ENCODE peak calls at places on chromosomes 1 and 21, in four cellular contexts. One of them, this sample, is unnamed.

GRCh38 chr21:36694041-36694515 is 4.8 kb upstream of the SIM2 start:
- DNase-seq in cardiac muscle cell: no peak
- DNase-seq in GM12878: no peak
- DNase-seq in ACHN: no peak
- DNase-seq in this sample: no peak

GRCh38 chr1:43366179-43366578 is 1.6 kb downstream of the ELOVL1 start:
- DNase-seq in GM12878: no peak
- DNase-seq in cardiac muscle cell: no peak
- DNase-seq in ACHN: no peak
- DNase-seq in this sample: no peak

GRCh38 chr1:32754282-32755097 is 51.9 kb upstream of the SYNC start:
- DNase-seq in GM12878: no peak
- DNase-seq in ACHN: peak; percentile 45
- DNase-seq in cardiac muscle cell: no peak
- DNase-seq in this sample: peak; percentile 15

GRCh38 chr1:93681549-93682412 is at the start of gene BCAR3:
- DNase-seq in ACHN: peak; percentile 83
- DNase-seq in GM12878: no peak
- DNase-seq in cardiac muscle cell: peak; percentile 85
- DNase-seq in this sample: no peak

GRCh38 chr1:246219508-246220030 is 287.5 kb downstream of the SMYD3 start:
- DNase-seq in cardiac muscle cell: peak; percentile 11
- DNase-seq in GM12878: no peak
- DNase-seq in ACHN: no peak
- DNase-seq in this sample: no peak

GRCh38 chr21:35649186-35649585 is 411.1 kb downstream of the SETD4 start:
- DNase-seq in cardiac muscle cell: peak; percentile 48
- DNase-seq in ACHN: no peak
- DNase-seq in GM12878: no peak
- DNase-seq in this sample: no peak

GRCh38 chr1:147095691-147096090 is 76.6 kb downstream of the PRKAB2 start:
- DNase-seq in ACHN: no peak
- DNase-seq in GM12878: no peak
- DNase-seq in cardiac muscle cell: no peak
- DNase-seq in this sample: no peak

GRCh38 chr21:43603230-43603626 is 56.1 kb downstream of the HSF2BP start:
- DNase-seq in ACHN: no peak
- DNase-seq in GM12878: no peak
- DNase-seq in cardiac muscle cell: no peak
- DNase-seq in this sample: no peak

GRCh38 chr1:205527931-205528330 is 23.5 kb downstream of the CDK18 start:
- DNase-seq in ACHN: no peak
- DNase-seq in GM12878: no peak
- DNase-seq in cardiac muscle cell: no peak
- DNase-seq in this sample: no peak

GRCh38 chr1:214331827-214332423 is 51.0 kb downstream of the SMYD2 start:
- DNase-seq in GM12878: no peak
- DNase-seq in cardiac muscle cell: peak; percentile 56
- DNase-seq in ACHN: peak; percentile 68
- DNase-seq in this sample: peak; percentile 46

GRCh38 chr21:31298618-31299269 is 45.3 kb downstream of the TIAM1 start:
- DNase-seq in ACHN: no peak
- DNase-seq in GM12878: peak; percentile 21
- DNase-seq in cardiac muscle cell: no peak
- DNase-seq in this sample: no peak

GRCh38 chr1:21594935-21595897 is 73.9 kb downstream of the RAP1GAP start:
- DNase-seq in cardiac muscle cell: peak; percentile 62
- DNase-seq in GM12878: no peak
- DNase-seq in ACHN: peak; percentile 49
- DNase-seq in this sample: no peak

GRCh38 chr1:43997295-43997694 is 5.9 kb downstream of the CCDC24 start:
- DNase-seq in GM12878: no peak
- DNase-seq in cardiac muscle cell: no peak
- DNase-seq in ACHN: no peak
- DNase-seq in this sample: no peak